ENCODE peak calls at places on chromosomes 5 and 9, in six cellular contexts. F is activated CD4-positive, alpha-beta T cell treated with anti-CD3 and anti-CD28 coated beads, Interleukin-2, amount 10 ng/mL, durations not matched to agents 7 days and 5 days; T is cardiac fibroblast; G is stimulated activated CD8-positive, alpha-beta memory T cell treated with anti-CD3 and anti-CD28 coated beads, Interleukin-7, amount 100 ng/mL, for 4 hours; N is ELR; H is nephron progenitor cell. A is an unnamed sample.

GRCh38 chr5:137648361-137648760 is 87.5 kb downstream of the KLHL3 start:
- DNase-seq in F (no peak), T (no peak), G (no peak), N (no peak), H (no peak), A (no peak)

GRCh38 chr5:83576341-83576740 is 104.8 kb downstream of the VCAN start:
- DNase-seq in F (no peak), T (peak; percentile 43), G (no peak), N (peak; percentile 28), H (no peak), A (no peak)

GRCh38 chr5:93995126-93995621 is 253.8 kb upstream of the POU5F2 start:
- DNase-seq in F (no peak), T (no peak), G (no peak), N (peak; percentile 20), H (no peak), A (no peak)

GRCh38 chr9:129384138-129384886 is 206.3 kb upstream of the IER5L start:
- DNase-seq in F (no peak), T (no peak), G (no peak), N (no peak), H (no peak), A (no peak)

GRCh38 chr9:91187965-91188344 is 173.8 kb downstream of the AUH start:
- DNase-seq in F (no peak), T (peak; percentile 88), G (no peak), N (peak; percentile 70), H (no peak), A (no peak)

GRCh38 chr9:70602364-70603019 is 188.0 kb upstream of the KLF9 start:
- DNase-seq in F (peak; percentile 54), T (peak; percentile 95), G (peak; percentile 5), N (peak; percentile 88), H (peak; percentile 52), A (peak; percentile 45)

GRCh38 chr5:153516503-153516902 is 26.0 kb downstream of the GRIA1 start:
- DNase-seq in F (no peak), T (no peak), G (no peak), N (no peak), H (no peak), A (no peak)

GRCh38 chr5:149380466-149381121 is 1.5 kb upstream of the IL17B start:
- DNase-seq in F (no peak), T (no peak), G (no peak), N (no peak), H (no peak), A (no peak)

GRCh38 chr9:97710356-97711222 is 13.4 kb upstream of the XPA start:
- DNase-seq in F (peak; percentile 67), T (peak; percentile 81), G (no peak), N (peak; percentile 82), H (peak; percentile 34), A (peak; percentile 40)

GRCh38 chr5:78509884-78510769 is 138.4 kb downstream of the LHFPL2 start:
- DNase-seq in F (peak; percentile 22), T (no peak), G (peak; percentile 20), N (peak; percentile 42), H (peak; percentile 70), A (peak; percentile 18)

GRCh38 chr5:172438304-172438652 is 16.0 kb downstream of the SH3PXD2B start:
- DNase-seq in F (no peak), T (no peak), G (no peak), N (no peak), H (no peak), A (no peak)

GRCh38 chr5:178259623-178260536 is 27.3 kb upstream of the PHYKPL start:
- DNase-seq in F (no peak), T (no peak), G (no peak), N (no peak), H (no peak), A (no peak)

GRCh38 chr9:130973686-130974281 is 34.7 kb upstream of the FIBCD1 start:
- DNase-seq in F (no peak), T (no peak), G (no peak), N (no peak), H (no peak), A (no peak)

GRCh38 chr5:149455889-149456409 is 76.9 kb upstream of the IL17B start:
- DNase-seq in F (no peak), T (peak; percentile 70), G (no peak), N (peak; percentile 88), H (no peak), A (no peak)

GRCh38 chr5:66307647-66308257 is 163.7 kb downstream of the SREK1 start:
- DNase-seq in F (peak; percentile 40), T (peak; percentile 84), G (no peak), N (peak; percentile 80), H (peak; percentile 28), A (peak; percentile 26)

GRCh38 chr9:16461231-16461840 is 409.1 kb downstream of the BNC2 start:
- DNase-seq in F (no peak), T (no peak), G (no peak), N (no peak), H (peak; percentile 33), A (no peak)

GRCh38 chr9:68933434-68934318 is 80.2 kb downstream of the PRKACG start:
- DNase-seq in F (no peak), T (no peak), G (no peak), N (no peak), H (peak; percentile 4), A (no peak)

GRCh38 chr5:2910401-2911175 is 159.1 kb upstream of the IRX2 start:
- DNase-seq in F (no peak), T (no peak), G (no peak), N (no peak), H (no peak), A (no peak)

GRCh38 chr9:137786511-137786920 is 91.1 kb upstream of the CACNA1B start:
- DNase-seq in F (no peak), T (peak; percentile 5), G (no peak), N (peak; percentile 79), H (no peak), A (no peak)

GRCh38 chr5:75412111-75412990 is 75.3 kb downstream of the HMGCR start:
- DNase-seq in F (no peak), T (peak; percentile 7), G (no peak), N (peak; percentile 18), H (no peak), A (no peak)

GRCh38 chr5:94853122-94853521 is 234.7 kb downstream of the SLF1 start:
- DNase-seq in F (no peak), T (no peak), G (no peak), N (no peak), H (no peak), A (no peak)

GRCh38 chr5:115815693-115816225 is 700 bp downstream of the CDO1 start:
- DNase-seq in F (no peak), T (no peak), G (no peak), N (peak; percentile 38), H (peak; percentile 55), A (no peak)

GRCh38 chr5:68074633-68075032 is 140.9 kb upstream of the PIK3R1 start:
- DNase-seq in F (no peak), T (peak; percentile 11), G (no peak), N (no peak), H (no peak), A (no peak)

GRCh38 chr9:114718801-114719221 is 36.8 kb upstream of the TEX48 start:
- DNase-seq in F (peak; percentile 96), T (no peak), G (peak; percentile 76), N (no peak), H (no peak), A (peak; percentile 62)

GRCh38 chr5:61732376-61732775 is 400.3 kb downstream of the ZSWIM6 start:
- DNase-seq in F (no peak), T (peak; percentile 6), G (no peak), N (no peak), H (peak; percentile 8), A (no peak)

GRCh38 chr9:104286792-104287191 is 192.7 kb downstream of the SMC2 start:
- DNase-seq in F (no peak), T (peak; percentile 6), G (no peak), N (peak; percentile 16), H (no peak), A (no peak)

GRCh38 chr5:66945389-66946349 is 250.9 kb downstream of the CD180 start:
- DNase-seq in F (no peak), T (peak; percentile 12), G (no peak), N (peak; percentile 39), H (no peak), A (no peak)

GRCh38 chr9:23447166-23447565 is 378.9 kb downstream of the ELAVL2 start:
- DNase-seq in F (no peak), T (no peak), G (no peak), N (no peak), H (no peak), A (no peak)

GRCh38 chr5:151126199-151126645 is 31.4 kb downstream of the ANXA6 start:
- DNase-seq in F (peak; percentile 70), T (peak; percentile 76), G (peak; percentile 45), N (peak; percentile 75), H (peak; percentile 85), A (peak; percentile 64)

GRCh38 chr9:96219615-96220257 is 82.2 kb downstream of the HSD17B3 start:
- DNase-seq in F (peak; percentile 14), T (peak; percentile 43), G (peak; percentile 20), N (peak; percentile 9), H (peak; percentile 18), A (no peak)

GRCh38 chr9:70439991-70440706 is 25.7 kb upstream of the KLF9 start:
- DNase-seq in F (no peak), T (peak; percentile 22), G (no peak), N (peak; percentile 12), H (no peak), A (no peak)

GRCh38 chr5:130955041-130955440 is 210.0 kb downstream of the HINT1 start:
- DNase-seq in F (no peak), T (no peak), G (no peak), N (no peak), H (no peak), A (no peak)

GRCh38 chr5:113250341-113250953 is 184.3 kb downstream of the TSSK1B start:
- DNase-seq in F (no peak), T (peak; percentile 97), G (no peak), N (peak; percentile 44), H (no peak), A (no peak)

GRCh38 chr9:136771907-136772306 is 7.6 kb upstream of the LCN15 start:
- DNase-seq in F (no peak), T (no peak), G (no peak), N (no peak), H (no peak), A (no peak)

GRCh38 chr5:160347453-160347852 is 23.0 kb downstream of the C1QTNF2 start:
- DNase-seq in F (no peak), T (no peak), G (no peak), N (no peak), H (no peak), A (no peak)